ENCODE peak calls at places on chromosomes 12 and 14, in four cellular contexts. S is HepG2, E is H1, N is K562. J is an unnamed sample.

GRCh38 chr12:79897617-79898016 is 37.3 kb downstream of the PPP1R12A start:
- DNase-seq in S (peak), N (no peak), E (no peak), J (no peak)

GRCh38 chr12:127810026-127810425 is 456.9 kb upstream of the TMEM132C start:
- DNase-seq in N (no peak), S (no peak), E (no peak), J (no peak)

GRCh38 chr14:99064262-99064954 is 207.6 kb downstream of the BCL11B start:
- DNase-seq in N (no peak), E (peak), S (no peak), J (no peak)

GRCh38 chr12:114750905-114751304 is 66.9 kb upstream of the TBX3 start:
- DNase-seq in N (no peak), E (no peak), S (no peak), J (no peak)

GRCh38 chr12:112126916-112127315 is 1.6 kb downstream of the TRAFD1 start:
- DNase-seq in S (no peak), N (no peak), E (no peak), J (no peak)

GRCh38 chr12:121676190-121676589 is 6.7 kb upstream of the MORN3 start:
- DNase-seq in E (no peak), N (no peak), S (no peak), J (no peak)

GRCh38 chr14:32560213-32560857 is 231.2 kb downstream of the AKAP6 start:
- DNase-seq in E (peak), N (peak), S (peak), J (no peak)

GRCh38 chr14:60646202-60646886 is 2.9 kb downstream of the SIX1 start:
- DNase-seq in S (no peak), N (no peak), E (peak), J (no peak)

GRCh38 chr14:76375484-76375883 is 453 bp upstream of the ESRRB start:
- DNase-seq in E (no peak), N (no peak), S (no peak), J (no peak)

GRCh38 chr14:93657875-93658274 is 130.4 kb downstream of the PRIMA1 start:
- DNase-seq in S (no peak), E (no peak), N (no peak), J (no peak)

GRCh38 chr12:52025301-52026172 is 18.8 kb downstream of the TAMALIN start:
- DNase-seq in N (peak), E (peak), S (peak), J (peak)

GRCh38 chr14:26261368-26262122 is 336.3 kb downstream of the NOVA1 start:
- DNase-seq in N (no peak), S (no peak), E (no peak), J (no peak)

GRCh38 chr14:104801284-104802119 is 601 bp downstream of the ZBTB42 start:
- DNase-seq in E (peak), N (peak), S (no peak), J (no peak)

GRCh38 chr12:49912846-49913245 is 9.1 kb upstream of the FAIM2 start:
- DNase-seq in N (no peak), S (no peak), E (no peak), J (no peak)

GRCh38 chr14:85471744-85472143 is 58.2 kb upstream of the FLRT2 start:
- DNase-seq in E (no peak), S (peak), N (no peak), J (no peak)

GRCh38 chr12:10393291-10393690 is 3.5 kb upstream of the KLRK1 start:
- DNase-seq in S (no peak), E (no peak), N (no peak), J (no peak)

GRCh38 chr14:79415726-79416125 is 795.6 kb downstream of the DIO2 start:
- DNase-seq in S (no peak), N (no peak), E (no peak), J (no peak)

GRCh38 chr14:92710001-92710341 is 38.5 kb downstream of the LGMN start:
- DNase-seq in N (no peak), S (no peak), E (no peak), J (no peak)

GRCh38 chr12:130711751-130712150 is 4.3 kb downstream of the RIMBP2 start:
- DNase-seq in N (no peak), S (no peak), E (no peak), J (no peak)

GRCh38 chr14:91225025-91225424 is 19.5 kb downstream of the GPR68 start:
- DNase-seq in S (no peak), E (no peak), N (no peak), J (no peak)

DNA sequence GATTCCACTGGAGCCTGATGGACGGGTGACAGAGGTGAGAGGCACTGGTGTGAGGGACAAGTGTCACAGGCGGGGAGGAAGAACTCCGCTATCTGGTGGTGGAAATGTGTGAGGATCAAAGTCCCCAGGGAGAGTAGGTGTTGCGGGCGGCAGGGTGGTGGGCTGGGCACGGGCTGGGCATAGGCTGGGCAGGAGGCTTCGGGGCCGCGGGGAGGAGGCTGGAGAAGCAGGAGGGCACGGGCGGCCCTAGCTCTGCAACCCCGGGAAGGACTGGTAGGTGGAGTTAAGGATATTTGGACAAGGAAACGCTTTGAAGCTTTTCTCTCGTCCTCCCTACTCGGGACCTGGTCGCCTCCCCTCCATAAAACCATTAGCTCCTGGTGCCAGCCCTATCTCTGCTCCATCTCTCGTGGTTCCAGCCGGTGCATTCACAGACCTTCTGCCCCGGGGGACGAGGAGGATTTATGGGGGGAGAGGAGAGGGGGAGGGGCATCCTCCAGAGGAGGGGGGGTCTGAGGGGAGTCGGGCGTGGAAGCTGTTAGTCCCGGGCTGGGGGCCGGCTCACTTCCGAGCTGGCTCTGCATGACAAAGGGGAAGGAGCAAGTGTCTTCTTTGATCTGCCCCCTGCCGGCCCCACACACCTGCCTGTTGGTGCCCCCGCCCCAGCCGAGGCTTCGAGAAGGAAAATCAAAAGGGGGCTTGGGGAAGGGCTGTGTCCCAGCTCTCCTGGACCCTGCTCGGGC is 478 bp downstream of the WNT5B start:
- DNase-seq in S (peak), N (no peak), E (peak), J (no peak)
- TF ChIP-seq CREB1 in S (no peak), N (no peak), E (no peak), J (no peak)

GRCh38 chr12:54561164-54561563 is 11.8 kb downstream of the PDE1B start:
- DNase-seq in N (no peak), E (no peak), S (no peak), J (no peak)

GRCh38 chr12:54558759-54559158 is 9.4 kb downstream of the PDE1B start:
- DNase-seq in E (no peak), N (no peak), S (no peak), J (no peak)

GRCh38 chr12:54562720-54563356 is 13.4 kb downstream of the PDE1B start:
- DNase-seq in S (no peak), E (no peak), N (no peak), J (no peak)

GRCh38 chr12:54558311-54558710 is 8.9 kb downstream of the PDE1B start:
- DNase-seq in N (no peak), S (no peak), E (no peak), J (no peak)

GRCh38 chr12:54560374-54560858 is 11.0 kb downstream of the PDE1B start:
- DNase-seq in S (no peak), E (peak), N (peak), J (peak)
- TF ChIP-seq POLR2A in S (no peak), E (peak), N (peak), J (peak)

DNA sequence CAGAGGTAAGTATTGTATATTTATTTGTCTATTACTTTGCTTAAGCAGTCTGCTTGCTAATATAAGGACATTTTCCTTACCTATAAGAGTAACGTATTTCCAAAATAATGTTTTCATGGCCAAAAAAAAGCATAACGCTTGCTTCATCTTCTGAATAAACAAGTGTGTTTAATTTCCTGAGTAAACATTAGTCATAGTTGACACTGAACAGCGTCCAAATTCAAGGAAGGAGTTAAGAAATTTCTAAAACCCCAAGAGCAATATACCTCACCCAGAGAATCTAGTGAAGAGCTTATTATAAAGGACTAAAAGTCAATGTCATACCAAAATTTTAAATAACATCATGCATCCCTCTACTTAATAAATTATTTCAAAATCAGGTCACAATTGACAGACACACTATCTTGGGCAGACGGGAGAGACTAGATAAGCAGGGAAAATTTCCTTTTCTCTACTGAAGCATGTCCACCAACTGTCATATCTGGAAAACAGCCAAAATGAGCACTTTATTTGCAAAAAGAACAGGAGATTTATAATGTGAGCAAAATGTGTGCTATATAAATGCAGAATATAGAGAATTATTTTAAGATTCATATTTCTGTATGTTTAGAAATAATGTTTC is 25.1 kb downstream of the ANKS1B start:
- DNase-seq in N (no peak), E (no peak), S (peak), J (no peak)
- TF ChIP-seq CREB1 in N (no peak), E (no peak), S (no peak), J (no peak)

DNA sequence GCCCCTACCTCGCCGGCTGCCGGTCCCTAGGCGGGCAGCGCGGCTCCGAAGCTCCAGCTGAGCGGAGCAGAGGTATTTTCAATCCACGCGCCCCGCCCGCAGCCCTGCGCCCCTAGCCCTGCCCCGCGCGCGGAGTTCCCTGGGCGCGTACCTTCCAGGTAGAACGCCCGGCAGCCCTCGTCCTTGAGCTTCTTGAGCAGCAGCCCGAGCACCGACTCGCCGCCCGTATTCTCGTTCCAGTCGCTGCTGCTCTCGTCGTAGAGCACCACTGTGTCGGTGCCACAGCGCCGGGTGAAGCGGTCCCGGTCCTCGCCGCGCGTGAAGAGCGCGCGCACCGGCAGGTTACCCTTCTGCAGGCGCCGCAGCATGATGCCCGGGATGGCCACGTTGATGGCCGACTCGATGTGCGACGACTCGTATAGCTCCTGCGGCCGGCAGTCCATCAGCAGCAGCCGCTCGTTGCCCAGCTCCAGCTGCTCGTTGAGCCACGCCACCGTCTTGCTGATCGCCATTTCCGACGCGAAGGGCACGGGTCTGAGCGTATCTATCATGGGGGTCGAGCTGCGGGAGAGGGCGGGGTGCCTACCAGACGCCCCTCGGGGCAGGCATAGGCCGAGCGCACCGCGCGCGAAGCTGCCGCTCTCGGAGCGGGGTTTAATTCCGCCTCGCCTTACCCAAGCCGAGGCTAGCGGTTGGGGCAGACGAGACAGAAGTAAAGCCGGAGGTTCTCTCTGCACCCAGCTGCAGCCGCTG is 636 bp downstream of the DUSP6 start:
- DNase-seq in E (peak), S (no peak), N (no peak), J (no peak)
- TF ChIP-seq POLR2A in E (no peak), S (no peak), N (no peak), J (no peak)

GRCh38 chr14:71139058-71139946 is 232.0 kb downstream of the PCNX1 start:
- DNase-seq in N (peak), E (peak), S (peak), J (peak)

GRCh38 chr14:71140157-71140556 is 232.9 kb downstream of the PCNX1 start:
- DNase-seq in E (no peak), S (no peak), N (no peak), J (no peak)

GRCh38 chr14:71142375-71143038 is 235.2 kb downstream of the PCNX1 start:
- DNase-seq in E (no peak), S (no peak), N (no peak), J (peak)

GRCh38 chr14:71141701-71142374 is 234.6 kb downstream of the PCNX1 start:
- DNase-seq in S (no peak), N (no peak), E (no peak), J (no peak)

GRCh38 chr14:71143391-71144290 is 236.4 kb downstream of the PCNX1 start:
- DNase-seq in E (no peak), S (peak), N (peak), J (no peak)
- TF ChIP-seq CREB1 in E (no peak), S (no peak), N (no peak), J (no peak)

GRCh38 chr12:15756822-15757221 is 32.4 kb downstream of the EPS8 start:
- DNase-seq in N (no peak), S (no peak), E (no peak), J (no peak)
- TF ChIP-seq POLR2A in N (no peak), S (no peak), E (no peak), J (no peak)